ENCODE peak calls at places on chromosomes 16 and 17, in four cellular contexts. One of them, this sample, is unnamed.

GRCh38 chr17:31722251-31723056 is 136.6 kb downstream of the COPRS start:
- DNase-seq in heart right ventricle: peak; percentile 21
- DNase-seq in mesendoderm: no peak
- DNase-seq in cardiac muscle cell: no peak
- DNase-seq in this sample: peak; percentile 91

GRCh38 chr16:88772871-88773811 is 11.9 kb downstream of the PIEZO1 start:
- DNase-seq in heart right ventricle: peak; percentile 51
- DNase-seq in mesendoderm: peak; percentile 49
- DNase-seq in cardiac muscle cell: peak; percentile 85
- DNase-seq in this sample: peak; percentile 90

GRCh38 chr16:20846030-20846429 is 39.7 kb downstream of the REXO5 start:
- DNase-seq in heart right ventricle: peak; percentile 52
- DNase-seq in mesendoderm: no peak
- DNase-seq in cardiac muscle cell: no peak
- DNase-seq in this sample: no peak

GRCh38 chr17:40021471-40021961 is 6.3 kb downstream of the CSF3 start:
- DNase-seq in heart right ventricle: no peak
- DNase-seq in mesendoderm: no peak
- DNase-seq in cardiac muscle cell: no peak
- DNase-seq in this sample: no peak

GRCh38 chr17:4161179-4161559 is 18.2 kb downstream of the CYB5D2 start:
- DNase-seq in heart right ventricle: no peak
- DNase-seq in mesendoderm: peak; percentile 92
- DNase-seq in cardiac muscle cell: no peak
- DNase-seq in this sample: peak; percentile 86

GRCh38 chr17:16989953-16990860 is 18.3 kb upstream of the TNFRSF13B start:
- DNase-seq in heart right ventricle: no peak
- DNase-seq in mesendoderm: peak; percentile 65
- DNase-seq in cardiac muscle cell: no peak
- DNase-seq in this sample: no peak

GRCh38 chr17:80146121-80147034 is 550 bp downstream of the EIF4A3 start:
- DNase-seq in heart right ventricle: no peak
- DNase-seq in mesendoderm: peak; percentile 57
- DNase-seq in cardiac muscle cell: peak; percentile 32
- DNase-seq in this sample: no peak

GRCh38 chr16:22027633-22028032 is 19.7 kb downstream of the MOSMO start:
- DNase-seq in heart right ventricle: no peak
- DNase-seq in mesendoderm: no peak
- DNase-seq in cardiac muscle cell: no peak
- DNase-seq in this sample: no peak

GRCh38 chr17:47703191-47703591 is 9.2 kb downstream of the TBKBP1 start:
- DNase-seq in heart right ventricle: no peak
- DNase-seq in mesendoderm: no peak
- DNase-seq in cardiac muscle cell: no peak
- DNase-seq in this sample: no peak

GRCh38 chr17:30363715-30364202 is 15.0 kb upstream of the CPD start:
- DNase-seq in heart right ventricle: no peak
- DNase-seq in mesendoderm: no peak
- DNase-seq in cardiac muscle cell: no peak
- DNase-seq in this sample: no peak

GRCh38 chr16:35525979-35526590 is 2066.7 kb downstream of the TP53TG3F start:
- DNase-seq in heart right ventricle: no peak
- DNase-seq in mesendoderm: no peak
- DNase-seq in cardiac muscle cell: no peak
- DNase-seq in this sample: no peak

GRCh38 chr16:87438611-87438985 is 46.5 kb downstream of the MAP1LC3B start:
- DNase-seq in heart right ventricle: no peak
- DNase-seq in mesendoderm: no peak
- DNase-seq in cardiac muscle cell: no peak
- DNase-seq in this sample: no peak

GRCh38 chr17:21201302-21201602 is 12.7 kb downstream of the TMEM11 start:
- DNase-seq in heart right ventricle: no peak
- DNase-seq in mesendoderm: no peak
- DNase-seq in cardiac muscle cell: no peak
- DNase-seq in this sample: no peak

GRCh38 chr17:58693751-58694150 is 1.3 kb downstream of the RAD51C start:
- DNase-seq in heart right ventricle: no peak
- DNase-seq in mesendoderm: no peak
- DNase-seq in cardiac muscle cell: no peak
- DNase-seq in this sample: no peak

GRCh38 chr17:3635474-3636153 is 436 bp downstream of the SHPK start:
- DNase-seq in heart right ventricle: no peak
- DNase-seq in mesendoderm: peak; percentile 53
- DNase-seq in cardiac muscle cell: no peak
- DNase-seq in this sample: no peak

GRCh38 chr17:78644971-78645370 is 67.8 kb upstream of the DNAH17 start:
- DNase-seq in heart right ventricle: no peak
- DNase-seq in mesendoderm: no peak
- DNase-seq in cardiac muscle cell: no peak
- DNase-seq in this sample: no peak

GRCh38 chr17:61661135-61661534 is 70.1 kb upstream of the NACA2 start:
- DNase-seq in heart right ventricle: no peak
- DNase-seq in mesendoderm: no peak
- DNase-seq in cardiac muscle cell: no peak
- DNase-seq in this sample: no peak

GRCh38 chr17:72510454-72511016 is 389.7 kb downstream of the SOX9 start:
- DNase-seq in heart right ventricle: no peak
- DNase-seq in mesendoderm: no peak
- DNase-seq in cardiac muscle cell: no peak
- DNase-seq in this sample: no peak

GRCh38 chr17:17698371-17698770 is 17.1 kb downstream of the RAI1 start:
- DNase-seq in heart right ventricle: no peak
- DNase-seq in mesendoderm: no peak
- DNase-seq in cardiac muscle cell: no peak
- DNase-seq in this sample: no peak

GRCh38 chr16:58464047-58464915 is 35.7 kb upstream of the NDRG4 start:
- DNase-seq in heart right ventricle: peak; percentile 46
- DNase-seq in mesendoderm: no peak
- DNase-seq in cardiac muscle cell: peak; percentile 77
- DNase-seq in this sample: no peak

GRCh38 chr17:36945160-36945559 is 3.6 kb upstream of the AATF start:
- DNase-seq in heart right ventricle: no peak
- DNase-seq in mesendoderm: no peak
- DNase-seq in cardiac muscle cell: no peak
- DNase-seq in this sample: no peak

GRCh38 chr17:13646411-13646810 is 44.7 kb upstream of the HS3ST3A1 start:
- DNase-seq in heart right ventricle: no peak
- DNase-seq in mesendoderm: no peak
- DNase-seq in cardiac muscle cell: no peak
- DNase-seq in this sample: no peak

GRCh38 chr17:63477471-63478440 is 895 bp downstream of the ACE start:
- DNase-seq in heart right ventricle: no peak
- DNase-seq in mesendoderm: peak; percentile 48
- DNase-seq in cardiac muscle cell: peak; percentile 36
- DNase-seq in this sample: no peak

GRCh38 chr16:11459722-11460121 is 114.5 kb downstream of the RMI2 start:
- DNase-seq in heart right ventricle: no peak
- DNase-seq in mesendoderm: no peak
- DNase-seq in cardiac muscle cell: no peak
- DNase-seq in this sample: no peak

GRCh38 chr17:48927978-48928716 is 16.5 kb downstream of the SNF8 start:
- DNase-seq in heart right ventricle: no peak
- DNase-seq in mesendoderm: no peak
- DNase-seq in cardiac muscle cell: no peak
- DNase-seq in this sample: no peak
- H3K36me3 ChIP-seq in heart right ventricle: peaks cover 8% of the 10 kb centered on the region
- H3K36me3 ChIP-seq in mesendoderm: peaks cover 23% of the 10 kb centered on the region
- H3K36me3 ChIP-seq in cardiac muscle cell: peaks cover 78% of the 10 kb centered on the region
- H3K36me3 ChIP-seq in this sample: peaks cover 97% of the 10 kb centered on the region

GRCh38 chr16:2047330-2048115 is at the start of the genes NTHL1 and TSC2:
- DNase-seq in heart right ventricle: peak; percentile 97
- DNase-seq in mesendoderm: peak; percentile 98
- DNase-seq in cardiac muscle cell: peak; percentile 97
- DNase-seq in this sample: peak; percentile 92
- H3K27ac ChIP-seq in heart right ventricle: peak within 1 kb of the TSS; percentile 84
- H3K27ac ChIP-seq in mesendoderm: no peak within 1 kb of the TSS
- H3K27ac ChIP-seq in cardiac muscle cell: no peak within 1 kb of the TSS
- H3K27ac ChIP-seq in this sample: no peak within 1 kb of the TSS

GRCh38 chr16:85664580-85665372 is 24.0 kb downstream of the GINS2 start:
- DNase-seq in heart right ventricle: no peak
- DNase-seq in mesendoderm: no peak
- DNase-seq in cardiac muscle cell: no peak
- DNase-seq in this sample: no peak

GRCh38 chr16:85663891-85664321 is 24.8 kb downstream of the GINS2 start:
- DNase-seq in heart right ventricle: no peak
- DNase-seq in mesendoderm: no peak
- DNase-seq in cardiac muscle cell: no peak
- DNase-seq in this sample: no peak

GRCh38 chr16:85662036-85662812 is 26.5 kb downstream of the GINS2 start:
- DNase-seq in heart right ventricle: no peak
- DNase-seq in mesendoderm: peak; percentile 7
- DNase-seq in cardiac muscle cell: no peak
- DNase-seq in this sample: no peak

GRCh38 chr16:85661131-85662035 is 27.4 kb downstream of the GINS2 start:
- DNase-seq in heart right ventricle: no peak
- DNase-seq in mesendoderm: no peak
- DNase-seq in cardiac muscle cell: no peak
- DNase-seq in this sample: no peak

DNA sequence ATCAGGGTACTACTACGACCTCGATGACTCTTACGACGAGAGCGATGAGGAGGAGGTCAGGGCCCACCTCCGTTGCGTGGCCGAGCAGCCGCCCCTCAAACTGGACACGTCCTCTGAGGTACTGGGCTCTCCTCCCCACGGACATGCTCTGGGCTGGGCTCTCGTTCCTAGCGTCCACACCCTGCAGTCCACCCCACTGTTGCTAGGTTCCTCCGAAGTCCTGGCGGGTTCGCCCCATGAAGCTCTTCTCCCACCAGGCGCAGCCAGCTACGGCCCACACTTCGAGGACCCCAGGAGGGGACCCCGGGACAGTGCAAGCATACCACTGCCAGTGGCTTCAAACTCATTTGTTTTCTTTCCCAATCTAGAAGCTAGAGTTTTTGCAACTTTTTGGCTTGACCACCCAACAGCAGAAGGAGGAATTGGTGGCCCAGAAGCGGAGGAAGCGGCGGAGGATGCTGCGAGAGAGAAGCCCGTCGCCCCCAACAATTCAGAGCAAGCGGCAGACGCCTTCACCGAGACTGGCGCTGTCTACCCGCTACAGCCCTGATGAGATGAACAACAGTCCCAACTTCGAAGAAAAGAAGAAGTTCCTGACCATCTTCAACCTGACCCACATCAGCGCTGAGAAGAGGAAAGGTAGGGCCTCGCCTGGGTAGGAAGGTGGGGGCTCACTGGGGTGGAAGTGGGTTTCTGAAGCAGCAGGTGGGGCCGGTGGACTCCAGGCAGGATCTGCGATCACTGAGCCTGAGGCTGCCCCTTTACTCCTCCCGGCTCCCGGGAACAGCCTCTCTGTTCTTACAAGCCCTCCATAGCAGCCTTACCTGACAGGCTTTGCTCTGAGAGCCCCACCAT is 25.6 kb downstream of the GINS2 start:
- DNase-seq in heart right ventricle: no peak
- DNase-seq in mesendoderm: no peak
- DNase-seq in cardiac muscle cell: no peak
- DNase-seq in this sample: no peak
- H3K36me3 ChIP-seq in heart right ventricle: no peaks in the 10 kb centered on the region
- H3K36me3 ChIP-seq in mesendoderm: peaks cover 32% of the 10 kb centered on the region
- H3K36me3 ChIP-seq in cardiac muscle cell: peaks cover 71% of the 10 kb centered on the region
- H3K36me3 ChIP-seq in this sample: peaks cover 99% of the 10 kb centered on the region

DNA sequence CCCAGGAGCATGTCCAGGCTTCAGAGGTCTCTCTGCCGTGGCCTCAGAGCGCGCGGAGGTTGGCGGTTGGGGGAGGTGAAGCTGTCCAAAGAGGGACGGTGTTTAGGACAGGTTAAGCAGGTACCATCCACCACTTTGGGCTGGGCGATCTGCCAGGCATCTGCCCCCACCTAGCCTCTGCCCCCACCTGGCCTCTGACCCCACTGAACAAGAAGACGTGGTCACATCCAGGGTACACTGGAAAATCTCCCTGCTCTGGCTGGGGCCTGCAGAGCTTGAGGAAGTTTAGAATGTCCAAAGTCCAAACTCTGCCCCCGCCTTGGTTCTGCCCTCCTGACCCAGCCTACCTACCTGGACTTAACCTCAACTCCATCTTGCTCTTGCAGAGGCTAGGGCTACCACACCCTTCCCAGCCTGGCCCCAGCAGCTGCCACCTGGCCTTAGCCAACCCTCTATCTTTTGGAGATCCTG is 1.6 kb downstream of the ITGA3 start:
- DNase-seq in heart right ventricle: no peak
- DNase-seq in mesendoderm: no peak
- DNase-seq in cardiac muscle cell: no peak
- DNase-seq in this sample: no peak
- H3K27ac ChIP-seq in heart right ventricle: peak overlapping the region; percentile 94
- H3K27ac ChIP-seq in mesendoderm: no peak overlapping the region
- H3K27ac ChIP-seq in cardiac muscle cell: no peak overlapping the region
- H3K27ac ChIP-seq in this sample: no peak overlapping the region

GRCh38 chr17:8468109-8468508 is 32.4 kb downstream of the NDEL1 start:
- DNase-seq in heart right ventricle: no peak
- DNase-seq in mesendoderm: no peak
- DNase-seq in cardiac muscle cell: no peak
- DNase-seq in this sample: no peak
- H3K36me3 ChIP-seq in heart right ventricle: no peaks in the 10 kb centered on the region
- H3K36me3 ChIP-seq in mesendoderm: peaks cover 9% of the 10 kb centered on the region
- H3K36me3 ChIP-seq in cardiac muscle cell: peaks cover 15% of the 10 kb centered on the region
- H3K36me3 ChIP-seq in this sample: peaks cover 83% of the 10 kb centered on the region

DNA sequence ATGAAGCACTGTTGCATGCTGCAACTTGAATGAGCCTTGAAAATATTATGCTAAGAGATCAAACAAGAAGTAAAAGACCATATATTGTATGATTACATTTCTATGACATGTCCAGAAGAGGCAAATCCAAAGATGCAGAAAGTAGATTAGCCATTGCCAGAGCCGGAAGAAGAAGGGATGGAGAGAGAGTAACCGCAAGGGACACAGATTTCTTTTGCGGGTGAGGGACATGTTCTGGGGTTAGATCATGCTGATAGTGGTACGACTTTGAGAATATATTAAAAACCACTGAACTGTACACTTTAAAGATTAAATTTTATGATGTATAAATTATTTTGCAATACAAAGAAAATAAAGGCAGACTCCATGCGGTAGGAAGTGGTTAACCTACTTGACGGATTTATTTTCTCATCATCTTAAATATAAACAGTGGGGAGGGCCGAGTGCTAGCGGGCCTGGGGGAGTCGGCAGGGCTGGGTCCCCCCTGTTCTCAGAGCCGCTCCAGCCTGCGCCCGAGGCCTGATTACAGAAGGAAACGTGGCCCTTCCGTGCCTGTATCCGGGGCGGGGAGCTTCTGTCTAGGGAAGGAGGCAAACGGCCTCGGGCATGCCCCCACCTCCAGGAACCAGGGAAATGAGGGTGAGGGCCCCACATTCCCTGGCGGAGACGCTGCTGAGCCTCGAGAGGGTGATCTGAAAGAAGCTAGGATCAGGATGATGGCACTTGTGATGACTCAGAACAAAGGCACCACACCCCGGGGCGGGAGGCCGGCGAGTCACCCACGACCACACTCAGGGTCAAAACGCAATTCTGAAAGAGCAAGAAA is 48.0 kb downstream of the SHCBP1 start:
- DNase-seq in heart right ventricle: no peak
- DNase-seq in mesendoderm: peak; percentile 77
- DNase-seq in cardiac muscle cell: no peak
- DNase-seq in this sample: peak; percentile 91
- H3K27ac ChIP-seq in heart right ventricle: no peak overlapping the region
- H3K27ac ChIP-seq in mesendoderm: no peak overlapping the region
- H3K27ac ChIP-seq in cardiac muscle cell: no peak overlapping the region
- H3K27ac ChIP-seq in this sample: peak overlapping the region; percentile 76

This sample was measured in SJSA1.